ENCODE peak calls at places on chromosome 14, in five cellular contexts. L, T, A, I and E are unnamed samples.

GRCh38 chr14:102939820-102940561 is 17.5 kb downstream of the AMN start:
- DNase-seq in A (no peak), T (no peak), I (no peak), L (no peak), E (no peak)

GRCh38 chr14:92747701-92748258 is 647 bp downstream of the LGMN start:
- DNase-seq in L (peak; percentile 23), I (no peak), T (no peak), A (peak; percentile 21), E (no peak)

GRCh38 chr14:105019861-105020814 is 745 bp downstream of the CDCA4 start:
- DNase-seq in L (no peak), A (no peak), I (no peak), T (peak; percentile 26), E (no peak)

GRCh38 chr14:40656301-40656700 is 950.4 kb upstream of the LRFN5 start:
- DNase-seq in A (no peak), T (no peak), L (no peak), I (peak; percentile 1), E (peak; percentile 70)

GRCh38 chr14:80117876-80118275 is 93.4 kb downstream of the DIO2 start:
- DNase-seq in A (no peak), L (no peak), I (peak; percentile 39), T (no peak), E (no peak)

GRCh38 chr14:91509083-91509877 is 830 bp downstream of the PPP4R3A start:
- DNase-seq in A (no peak), I (no peak), T (peak; percentile 7), L (no peak), E (no peak)

GRCh38 chr14:88005050-88005481 is at the start of gene GPR65:
- DNase-seq in T (no peak), I (no peak), A (no peak), L (no peak), E (no peak)

GRCh38 chr14:67426161-67426560 is 14.2 kb upstream of the PLEK2 start:
- DNase-seq in A (no peak), L (no peak), T (no peak), I (no peak), E (no peak)

GRCh38 chr14:51094282-51094821 is 553 bp downstream of the TRIM9 start:
- DNase-seq in T (no peak), A (no peak), L (peak; percentile 40), I (no peak), E (no peak)

GRCh38 chr14:76957224-76957881 is 71.2 kb downstream of the IRF2BPL start:
- DNase-seq in A (no peak), T (peak; percentile 50), I (no peak), L (no peak), E (no peak)

GRCh38 chr14:105141026-105141425 is 27.6 kb downstream of the JAG2 start:
- DNase-seq in I (no peak), A (no peak), T (no peak), L (no peak), E (no peak)

GRCh38 chr14:104554088-104554607 is 25.4 kb upstream of the C14orf180 start:
- DNase-seq in T (no peak), A (no peak), I (no peak), L (no peak), E (no peak)

GRCh38 chr14:23154876-23155587 is 28.4 kb downstream of the SLC7A8 start:
- DNase-seq in I (peak; percentile 25), T (peak; percentile 90), L (peak; percentile 54), A (peak; percentile 85), E (peak; percentile 94)

GRCh38 chr14:93929048-93929535 is 1.9 kb downstream of the FAM181A start:
- DNase-seq in L (no peak), I (no peak), T (no peak), A (no peak), E (no peak)

GRCh38 chr14:104333903-104334811 is 195.8 kb downstream of the KIF26A start:
- DNase-seq in T (no peak), L (no peak), A (no peak), I (no peak), E (no peak)

GRCh38 chr14:45891417-45892080 is 638.5 kb upstream of the MIS18BP1 start:
- DNase-seq in I (peak; percentile 95), T (no peak), L (no peak), A (no peak), E (no peak)

GRCh38 chr14:73887116-73887490 is 444 bp downstream of the ZNF410 start:
- DNase-seq in T (peak; percentile 22), I (no peak), A (peak; percentile 34), L (no peak), E (no peak)

GRCh38 chr14:95993768-95994592 is 45.2 kb upstream of the C14orf132 start:
- DNase-seq in A (peak; percentile 20), L (peak; percentile 66), T (peak; percentile 48), I (peak; percentile 30), E (no peak)

GRCh38 chr14:56359245-56359644 is 220.4 kb upstream of the TMEM260 start:
- DNase-seq in I (no peak), A (no peak), L (no peak), T (no peak), E (no peak)

GRCh38 chr14:101521306-101521935 is 39.9 kb upstream of the DIO3 start:
- DNase-seq in I (no peak), T (no peak), L (peak; percentile 47), A (no peak), E (no peak)

GRCh38 chr14:95535226-95536021 is 574 bp downstream of the GLRX5 start:
- DNase-seq in L (no peak), I (no peak), A (no peak), T (no peak), E (no peak)

GRCh38 chr14:91302391-91302790 is 57.9 kb upstream of the GPR68 start:
- DNase-seq in L (no peak), A (no peak), T (no peak), I (no peak), E (no peak)

GRCh38 chr14:104953097-104953496 is 25.1 kb downstream of the AHNAK2 start:
- DNase-seq in A (no peak), T (no peak), I (no peak), L (no peak), E (no peak)